ENCODE peak calls at places on chromosomes 4 and X, in ten cellular contexts. S is hippocampal formation; A is germinal center; K is effector CD4-positive, alpha-beta T cell; X is sciatic nerve; Y is GM03348; R is lung microvascular endothelial cell; F is NCI-H524 treated with DMSO at 0.1 percent for 48 hours; N is H7; Z is activated gamma-delta T cell treated with Interleukin-2 at 50 U/mL for 16 hours. I is an unnamed sample.

GRCh38 chr4:78137538-78137937 is 80.4 kb downstream of the FRAS1 start:
- DNase-seq in S (no peak), K (no peak), A (no peak), X (no peak), F (no peak), R (no peak), Z (no peak), Y (peak), N (no peak), I (no peak)

GRCh38 chrX:153981771-153982533 is 9.4 kb downstream of the TMEM187 start:
- DNase-seq in S (no peak), F (no peak), X (peak), R (no peak), A (no peak), Y (no peak), K (peak), N (peak), Z (peak), I (peak)

GRCh38 chr4:39495446-39496208 is 31.6 kb downstream of the UGDH start:
- DNase-seq in S (no peak), R (no peak), X (no peak), A (no peak), Z (no peak), Y (no peak), F (no peak), N (no peak), K (no peak), I (no peak)

GRCh38 chr4:167041524-167041923 is 192.8 kb downstream of the SPOCK3 start:
- DNase-seq in R (no peak), A (no peak), F (no peak), X (no peak), Y (no peak), S (no peak), N (no peak), K (no peak), Z (no peak), I (no peak)

GRCh38 chr4:5720980-5721379 is 10.0 kb downstream of the EVC start:
- DNase-seq in A (no peak), R (no peak), Y (no peak), F (no peak), K (no peak), N (no peak), S (no peak), X (no peak), Z (no peak), I (no peak)

GRCh38 chr4:158496030-158496741 is 25.5 kb upstream of the RXFP1 start:
- DNase-seq in S (no peak), F (no peak), X (no peak), K (no peak), R (peak), A (peak), N (peak), Z (no peak), Y (peak), I (no peak)

GRCh38 chr4:4780634-4781287 is 78.7 kb upstream of the MSX1 start:
- DNase-seq in Z (no peak), F (no peak), A (no peak), R (no peak), Y (peak), K (no peak), N (no peak), X (no peak), S (no peak), I (no peak)

GRCh38 chr4:921830-922331 is 10.2 kb downstream of the GAK start:
- DNase-seq in X (no peak), Z (no peak), S (no peak), N (peak), F (no peak), Y (no peak), R (no peak), K (no peak), A (peak), I (no peak)

GRCh38 chr4:165410214-165410613 is 31.4 kb downstream of the CPE start:
- DNase-seq in R (no peak), N (no peak), K (no peak), F (no peak), Y (no peak), Z (no peak), X (no peak), A (no peak), S (no peak), I (no peak)

GRCh38 chrX:107979534-107979933 is 2.6 kb downstream of the TEX13B start:
- DNase-seq in A (no peak), K (no peak), R (no peak), Z (no peak), N (no peak), S (no peak), X (no peak), F (no peak), Y (no peak), I (no peak)

GRCh38 chrX:21734175-21734574 is 23.7 kb downstream of the SMPX start:
- DNase-seq in X (no peak), Y (no peak), S (no peak), R (no peak), N (no peak), A (no peak), F (no peak), Z (no peak), K (no peak), I (no peak)

GRCh38 chrX:55167124-55167523 is 53.0 kb upstream of the PAGE5 start:
- DNase-seq in Y (no peak), N (no peak), F (no peak), X (no peak), R (no peak), Z (no peak), K (no peak), S (no peak), A (no peak), I (no peak)

GRCh38 chr4:189828298-189828697 is 112.4 kb upstream of the FRG1 start:
- DNase-seq in S (no peak), N (no peak), F (no peak), A (no peak), R (no peak), Y (no peak), X (no peak), Z (no peak), K (no peak), I (no peak)

GRCh38 chr4:15735531-15735930 is 32.7 kb downstream of the BST1 start:
- DNase-seq in Y (no peak), S (no peak), X (no peak), K (no peak), Z (no peak), R (no peak), A (no peak), N (no peak), F (no peak), I (no peak)

GRCh38 chr4:68378226-68378625 is 28.3 kb upstream of the YTHDC1 start:
- DNase-seq in K (no peak), R (no peak), A (no peak), Z (no peak), Y (no peak), X (no peak), S (no peak), F (no peak), N (no peak), I (no peak)

GRCh38 chr4:15779336-15779735 is 1.2 kb downstream of the CD38 start:
- DNase-seq in Y (peak), A (no peak), F (peak), K (no peak), S (peak), R (peak), N (peak), X (peak), Z (no peak), I (no peak)

GRCh38 chr4:2335729-2336101 is 73.8 kb upstream of the MXD4 start:
- DNase-seq in N (peak), Y (no peak), F (no peak), K (no peak), S (no peak), R (no peak), X (no peak), A (no peak), Z (no peak), I (no peak)

GRCh38 chr4:70772929-70773555 is 51.3 kb downstream of the RUFY3 start:
- DNase-seq in S (no peak), R (no peak), K (no peak), A (no peak), Y (no peak), F (no peak), X (no peak), N (no peak), Z (no peak), I (no peak)

GRCh38 chr4:103892616-103893015 is 172.8 kb upstream of the TACR3 start:
- DNase-seq in X (no peak), K (no peak), Y (peak), F (no peak), R (no peak), A (no peak), N (no peak), S (no peak), Z (no peak), I (no peak)

GRCh38 chrX:16832301-16832700 is 37.9 kb downstream of the RBBP7 start:
- DNase-seq in F (no peak), S (no peak), X (no peak), Z (no peak), N (no peak), K (no peak), R (no peak), A (no peak), Y (no peak), I (no peak)

GRCh38 chr4:151031831-151032605 is 16.9 kb upstream of the LRBA start:
- DNase-seq in Z (no peak), R (peak), N (no peak), K (no peak), Y (peak), F (no peak), A (no peak), S (no peak), X (no peak), I (no peak)

GRCh38 chrX:134631404-134632346 is 26.6 kb downstream of the PLAC1 start:
- DNase-seq in N (no peak), Z (no peak), F (peak), K (no peak), Y (peak), S (no peak), R (no peak), A (no peak), X (no peak), I (no peak)

GRCh38 chr4:1512738-1513660 is 106.8 kb upstream of the NKX1-1 start:
- DNase-seq in S (no peak), K (peak), Y (peak), N (peak), X (no peak), A (peak), Z (no peak), R (peak), F (no peak), I (peak)

GRCh38 chr4:46372878-46373277 is 17.1 kb downstream of the GABRA2 start:
- DNase-seq in A (no peak), S (no peak), K (no peak), X (no peak), N (no peak), R (no peak), Z (no peak), Y (no peak), F (peak), I (no peak)